ENCODE peak calls at places on chromosome 10, in four cellular contexts. B is small intestine, C is aorta, P is NCI-H1092. W is an unnamed sample.

GRCh38 chr10:30986027-30986672 is 45.5 kb downstream of the ZNF438 start:
- DNase-seq in C (no peak), B (no peak), P (no peak), W (no peak)

GRCh38 chr10:124155781-124156401 is 62.5 kb upstream of the CHST15 start:
- DNase-seq in C (peak; percentile 72), P (no peak), B (no peak), W (peak; percentile 32)

GRCh38 chr10:93352638-93353383 is 129.3 kb downstream of the MYOF start:
- DNase-seq in P (no peak), C (no peak), B (peak; percentile 36), W (no peak)

GRCh38 chr10:56068473-56069263 is 292.4 kb downstream of the ZWINT start:
- DNase-seq in P (no peak), C (no peak), B (no peak), W (no peak)

GRCh38 chr10:11437391-11438241 is 173.8 kb downstream of the USP6NL start:
- DNase-seq in C (no peak), P (no peak), B (no peak), W (no peak)

GRCh38 chr10:113108180-113108835 is 158.3 kb downstream of the TCF7L2 start:
- DNase-seq in B (no peak), P (no peak), C (no peak), W (no peak)

GRCh38 chr10:15585303-15585715 is 134.4 kb downstream of the ITGA8 start:
- DNase-seq in B (peak; percentile 18), P (no peak), C (peak; percentile 67), W (peak; percentile 38)

GRCh38 chr10:1687606-1688005 is 49.7 kb downstream of the ADARB2 start:
- DNase-seq in C (no peak), B (no peak), P (no peak), W (no peak)

GRCh38 chr10:59724098-59724938 is 14.7 kb upstream of the SLC16A9 start:
- DNase-seq in C (no peak), P (no peak), B (peak; percentile 91), W (no peak)

GRCh38 chr10:44581996-44582395 is 197.1 kb upstream of the CXCL12 start:
- DNase-seq in C (no peak), B (peak; percentile 35), P (no peak), W (no peak)

GRCh38 chr10:3805227-3805790 is 20.3 kb upstream of the KLF6 start:
- DNase-seq in C (no peak), B (peak; percentile 71), P (no peak), W (no peak)

GRCh38 chr10:32244421-32245207 is 102.3 kb downstream of the EPC1 start:
- DNase-seq in P (no peak), B (no peak), C (no peak), W (no peak)

GRCh38 chr10:98331888-98332287 is 63.9 kb upstream of the LOXL4 start:
- DNase-seq in P (no peak), C (no peak), B (no peak), W (no peak)